ENCODE peak calls at places on chromosomes 7 and 10, in nine cellular contexts. W, U, J, F, G, Z, X, T and N are unnamed samples.
A peak's percentile ranks its signal among the peaks of the same experiment; 100 is the strongest.

GRCh38 chr10:125521721-125522680 is 161.0 kb downstream of the TEX36 start:
- DNase-seq in W (peak; percentile 22), U (no peak), J (no peak), F (peak; percentile 35), G (no peak), Z (no peak), X (no peak), T (no peak), N (no peak)

GRCh38 chr10:110387983-110388681 is 83.4 kb upstream of the SMNDC1 start:
- DNase-seq in W (no peak), U (no peak), J (no peak), F (no peak), G (no peak), Z (no peak), X (no peak), T (no peak), N (no peak)

GRCh38 chr10:43355749-43356371 is 15.6 kb upstream of the FXYD4 start:
- DNase-seq in W (peak; percentile 97), U (no peak), J (no peak), F (no peak), G (no peak), Z (no peak), X (no peak), T (no peak), N (peak; percentile 65)

GRCh38 chr10:61592581-61592980 is 70.1 kb upstream of the CABCOCO1 start:
- DNase-seq in W (peak; percentile 91), U (no peak), J (no peak), F (peak; percentile 2), G (no peak), Z (no peak), X (peak; percentile 25), T (peak; percentile 28), N (no peak)

GRCh38 chr7:142481548-142481947 is 223.7 kb upstream of the PRSS58 start:
- DNase-seq in W (peak; percentile 28), U (no peak), J (no peak), F (no peak), G (no peak), Z (peak; percentile 53), X (no peak), T (no peak), N (no peak)

GRCh38 chr10:103616705-103617361 is 123.3 kb downstream of the NEURL1 start:
- DNase-seq in W (no peak), U (peak; percentile 73), J (peak; percentile 53), F (no peak), G (no peak), Z (peak; percentile 80), X (peak; percentile 38), T (peak; percentile 69), N (peak; percentile 52)

GRCh38 chr7:112138938-112139337 is 67.3 kb downstream of the DOCK4 start:
- DNase-seq in W (no peak), U (no peak), J (no peak), F (no peak), G (no peak), Z (no peak), X (no peak), T (no peak), N (no peak)

GRCh38 chr10:22002531-22003110 is 909 bp downstream of the DNAJC1 start:
- DNase-seq in W (peak; percentile 27), U (no peak), J (no peak), F (no peak), G (peak; percentile 40), Z (peak; percentile 63), X (no peak), T (no peak), N (no peak)

GRCh38 chr10:132469197-132469942 is 68.2 kb upstream of the INPP5A start:
- DNase-seq in W (no peak), U (no peak), J (no peak), F (no peak), G (no peak), Z (no peak), X (no peak), T (no peak), N (no peak)

GRCh38 chr7:131188367-131189339 is 139.0 kb upstream of the MKLN1 start:
- DNase-seq in W (peak; percentile 96), U (peak; percentile 81), J (no peak), F (peak; percentile 79), G (peak; percentile 33), Z (peak; percentile 98), X (no peak), T (peak; percentile 30), N (no peak)

GRCh38 chr10:71621263-71621751 is 98.3 kb downstream of the C10orf105 start:
- DNase-seq in W (no peak), U (no peak), J (peak; percentile 47), F (no peak), G (no peak), Z (no peak), X (no peak), T (peak; percentile 37), N (no peak)

GRCh38 chr7:73442222-73442902 is 8.8 kb downstream of the FZD9 start:
- DNase-seq in W (no peak), U (no peak), J (no peak), F (no peak), G (no peak), Z (no peak), X (no peak), T (no peak), N (no peak)

GRCh38 chr7:73443543-73444255 is 10.1 kb downstream of the FZD9 start:
- DNase-seq in W (no peak), U (no peak), J (no peak), F (no peak), G (no peak), Z (no peak), X (peak; percentile 10), T (no peak), N (no peak)

GRCh38 chr7:73439305-73439704 is 5.7 kb downstream of the FZD9 start:
- DNase-seq in W (no peak), U (no peak), J (no peak), F (no peak), G (no peak), Z (no peak), X (no peak), T (no peak), N (no peak)

GRCh38 chr7:73446716-73447115 is 13.1 kb downstream of the FZD9 start:
- DNase-seq in W (no peak), U (no peak), J (no peak), F (no peak), G (no peak), Z (no peak), X (no peak), T (no peak), N (no peak)

DNA sequence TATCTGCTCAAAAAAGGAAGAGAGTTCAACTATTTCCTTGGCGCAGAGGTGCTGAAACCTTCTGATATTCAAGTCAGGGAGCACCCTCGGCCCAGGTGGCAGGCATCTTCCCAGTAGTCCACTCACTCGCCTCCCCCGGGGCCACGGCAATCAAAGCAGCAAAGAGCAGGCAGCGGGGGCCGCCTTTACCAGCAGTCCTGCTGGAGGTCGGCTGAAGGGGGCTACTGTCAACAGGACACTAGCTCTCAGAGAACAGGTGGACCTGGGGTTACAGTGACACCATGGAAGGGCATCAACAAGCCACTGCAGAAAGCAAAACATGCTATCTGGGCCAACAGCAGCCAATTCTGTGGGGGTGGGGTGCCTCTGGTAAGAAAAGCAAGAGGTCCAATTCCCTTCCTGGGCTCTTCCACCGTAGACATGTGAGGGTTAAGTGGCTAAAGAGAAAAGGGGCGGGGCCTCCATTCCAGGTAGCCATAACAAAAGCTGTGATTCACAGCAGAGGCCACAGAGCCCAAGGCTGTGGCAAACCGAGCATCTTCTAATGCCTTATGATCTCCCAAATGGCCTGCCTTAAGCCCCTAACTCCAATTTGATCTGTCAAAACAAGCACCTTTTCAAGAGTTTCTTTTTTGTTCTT is 9.4 kb downstream of the FZD9 start:
- DNase-seq in W (no peak), U (no peak), J (no peak), F (no peak), G (no peak), Z (no peak), X (peak; percentile 24), T (no peak), N (no peak)
- H3K4me3 ChIP-seq in W (no peak overlapping the region), U (no peak overlapping the region), J (no peak overlapping the region), F (no peak overlapping the region), G (no peak overlapping the region), Z (no peak overlapping the region), X (no peak overlapping the region), T (no peak overlapping the region), N (no peak overlapping the region)

DNA sequence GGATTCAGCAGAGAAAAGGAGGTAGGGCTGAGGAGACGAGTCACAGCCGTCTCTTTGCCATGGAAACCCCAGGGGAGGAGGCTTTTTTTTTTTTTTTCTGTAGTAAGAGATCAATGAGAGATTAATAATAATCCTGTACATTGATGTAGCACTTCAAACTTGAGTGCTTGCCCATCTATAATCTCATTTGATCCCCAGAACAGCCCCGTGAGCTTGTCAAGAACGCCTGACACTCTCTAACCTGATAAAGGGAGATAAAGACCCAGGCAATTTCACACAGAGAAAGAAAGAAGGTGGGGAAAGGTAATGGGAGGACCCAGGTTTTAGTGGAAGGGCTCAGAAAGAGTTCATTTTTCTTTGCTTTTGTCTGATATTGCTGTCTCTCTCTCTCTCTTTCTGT is 195.2 kb upstream of the FOXK1 start:
- DNase-seq in W (no peak), U (no peak), J (no peak), F (no peak), G (no peak), Z (no peak), X (no peak), T (no peak), N (no peak)
- H3K9me3 ChIP-seq in W (no peaks in the 10 kb centered on the region), U (peaks cover 64% of the 10 kb centered on the region), J (peaks cover 8% of the 10 kb centered on the region), F (peaks cover 18% of the 10 kb centered on the region), G (no peaks in the 10 kb centered on the region), Z (peaks cover 23% of the 10 kb centered on the region), X (peaks cover 14% of the 10 kb centered on the region), T (no peaks in the 10 kb centered on the region), N (no peaks in the 10 kb centered on the region)

GRCh38 chr10:119896061-119896655 is 3.6 kb downstream of the SEC23IP start:
- DNase-seq in W (peak; percentile 87), U (peak; percentile 78), J (no peak), F (no peak), G (no peak), Z (peak; percentile 95), X (peak; percentile 51), T (no peak), N (no peak)
- H3K4me3 ChIP-seq in W (peak overlapping the region; percentile 56), U (no peak overlapping the region), J (no peak overlapping the region), F (no peak overlapping the region), G (no peak overlapping the region), Z (no peak overlapping the region), X (no peak overlapping the region), T (no peak overlapping the region), N (no peak overlapping the region)

GRCh38 chr7:157990226-157990877 is 597.3 kb downstream of the PTPRN2 start:
- DNase-seq in W (no peak), U (no peak), J (no peak), F (no peak), G (no peak), Z (no peak), X (no peak), T (no peak), N (no peak)
- H3K9me3 ChIP-seq in W (no peaks in the 10 kb centered on the region), U (peaks cover 94% of the 10 kb centered on the region), J (no peaks in the 10 kb centered on the region), F (no peaks in the 10 kb centered on the region), G (no peaks in the 10 kb centered on the region), Z (peaks cover 62% of the 10 kb centered on the region), X (no peaks in the 10 kb centered on the region), T (no peaks in the 10 kb centered on the region), N (no peaks in the 10 kb centered on the region)